ENCODE peak calls at places on chromosomes 5 and 9, in ten cellular contexts. C, F, N, Q, W, U, P, E, O and X are unnamed samples.

GRCh38 chr5:137218471-137218870 is 280.7 kb downstream of the SPOCK1 start:
- DNase-seq in P (no peak), O (no peak), F (no peak), W (no peak), E (no peak), U (no peak), C (peak), N (no peak), Q (no peak), X (no peak)

GRCh38 chr5:177605078-177605477 is 5.1 kb downstream of the B4GALT7 start:
- DNase-seq in Q (no peak), C (no peak), W (no peak), U (no peak), O (peak), E (no peak), F (no peak), N (no peak), P (no peak), X (no peak)

GRCh38 chr9:93091453-93092081 is 4.5 kb upstream of the CARD19 start:
- DNase-seq in F (peak), U (peak), C (peak), P (no peak), N (peak), W (peak), E (peak), Q (no peak), O (peak), X (peak)

GRCh38 chr9:21687351-21687750 is 115.1 kb upstream of the MTAP start:
- DNase-seq in F (no peak), P (no peak), N (no peak), Q (no peak), W (no peak), C (no peak), O (no peak), U (no peak), E (no peak), X (no peak)

GRCh38 chr9:7500521-7500920 is 299.1 kb downstream of the DMAC1 start:
- DNase-seq in F (no peak), N (no peak), Q (no peak), C (no peak), E (no peak), U (no peak), W (no peak), O (no peak), P (no peak), X (no peak)

GRCh38 chr9:95197692-95198271 is 119.7 kb downstream of the FANCC start:
- DNase-seq in U (no peak), C (no peak), Q (no peak), O (no peak), E (no peak), P (no peak), F (no peak), N (peak), W (no peak), X (peak)

GRCh38 chr9:91424403-91425176 is 958 bp upstream of the NFIL3 start:
- DNase-seq in W (peak), O (peak), N (peak), U (peak), Q (peak), E (peak), P (peak), F (peak), C (peak), X (peak)

GRCh38 chr5:56269216-56269927 is 36.2 kb upstream of the ANKRD55 start:
- DNase-seq in Q (no peak), E (peak), W (no peak), F (peak), P (no peak), U (no peak), N (no peak), C (peak), O (peak), X (no peak)

GRCh38 chr9:37918665-37919165 is 14.8 kb upstream of the SLC25A51 start:
- DNase-seq in F (no peak), P (no peak), E (no peak), C (no peak), N (no peak), Q (no peak), O (no peak), U (no peak), W (no peak), X (no peak)

GRCh38 chr9:129140397-129141065 is 29.3 kb downstream of the PTPA start:
- DNase-seq in E (peak), N (peak), C (no peak), Q (peak), P (peak), U (no peak), W (peak), F (peak), O (peak), X (no peak)

GRCh38 chr9:1005043-1005667 is 28.7 kb downstream of the DMRT3 start:
- DNase-seq in C (peak), P (peak), W (no peak), N (no peak), O (peak), U (no peak), E (peak), F (peak), Q (no peak), X (peak)

GRCh38 chr5:138574744-138575193 is 432 bp downstream of the HSPA9 start:
- DNase-seq in C (peak), W (no peak), E (no peak), N (no peak), F (no peak), O (no peak), Q (no peak), P (peak), U (no peak), X (no peak)

GRCh38 chr9:77218612-77219011 is 41.3 kb downstream of the VPS13A start:
- DNase-seq in Q (no peak), P (no peak), N (no peak), W (no peak), F (peak), O (no peak), E (no peak), U (no peak), C (no peak), X (no peak)

GRCh38 chr9:89888233-89888632 is 283.4 kb downstream of the GADD45G start:
- DNase-seq in P (no peak), N (no peak), F (no peak), Q (no peak), E (no peak), U (peak), W (peak), C (no peak), O (no peak), X (no peak)

GRCh38 chr5:16156152-16156551 is 23.4 kb downstream of the MARCHF11 start:
- DNase-seq in P (no peak), O (no peak), N (no peak), C (no peak), U (no peak), Q (no peak), F (no peak), E (no peak), W (no peak), X (no peak)

GRCh38 chr5:9105851-9106250 is 440.0 kb downstream of the SEMA5A start:
- DNase-seq in N (no peak), P (no peak), Q (no peak), W (no peak), F (peak), E (no peak), C (no peak), O (no peak), U (no peak), X (no peak)

GRCh38 chr5:19462019-19462418 is 526.0 kb downstream of the CDH18 start:
- DNase-seq in O (no peak), Q (no peak), P (no peak), F (no peak), W (no peak), U (no peak), N (no peak), C (no peak), E (no peak), X (no peak)

GRCh38 chr9:78296208-78296892 is 575 bp upstream of the PSAT1 start:
- DNase-seq in C (peak), U (no peak), E (peak), P (peak), W (peak), F (peak), Q (peak), O (peak), N (no peak), X (no peak)

GRCh38 chr9:18568969-18569368 is 95.0 kb downstream of the ADAMTSL1 start:
- DNase-seq in F (no peak), E (no peak), C (no peak), Q (no peak), U (no peak), P (no peak), W (no peak), O (no peak), N (no peak), X (no peak)

GRCh38 chr5:10548418-10549122 is 15.3 kb upstream of the ANKRD33B start:
- DNase-seq in N (no peak), E (no peak), P (no peak), Q (no peak), C (no peak), F (no peak), O (no peak), U (no peak), W (peak), X (no peak)

GRCh38 chr9:110659891-110660541 is 8.6 kb upstream of the MUSK start:
- DNase-seq in P (no peak), N (no peak), U (no peak), C (no peak), Q (no peak), O (no peak), W (no peak), F (peak), E (no peak), X (no peak)

GRCh38 chr5:8827701-8828100 is 718.2 kb downstream of the SEMA5A start:
- DNase-seq in O (no peak), Q (no peak), N (no peak), W (no peak), U (no peak), C (no peak), P (no peak), F (peak), E (no peak), X (no peak)

GRCh38 chr9:21709464-21710058 is 92.9 kb upstream of the MTAP start:
- DNase-seq in U (no peak), F (peak), Q (no peak), O (peak), P (peak), E (peak), N (no peak), W (no peak), C (peak), X (no peak)

GRCh38 chr9:34102796-34103195 is 23.7 kb downstream of the DCAF12 start:
- DNase-seq in O (no peak), W (peak), E (no peak), P (no peak), Q (no peak), C (no peak), N (no peak), U (no peak), F (no peak), X (no peak)

GRCh38 chr5:142911170-142911569 is 141.0 kb downstream of the ARHGAP26 start:
- DNase-seq in Q (no peak), E (no peak), W (no peak), F (no peak), N (no peak), U (no peak), P (no peak), C (no peak), O (peak), X (no peak)

GRCh38 chr9:29806941-29807625 is 2233.8 kb upstream of the C9orf72 start:
- DNase-seq in F (no peak), P (no peak), E (peak), O (no peak), N (no peak), Q (no peak), C (no peak), U (no peak), W (no peak), X (peak)

GRCh38 chr9:106404137-106404536 is 458.8 kb upstream of the ZNF462 start:
- DNase-seq in P (no peak), N (no peak), O (no peak), W (no peak), E (no peak), Q (no peak), U (no peak), C (no peak), F (no peak), X (no peak)

GRCh38 chr9:110869931-110870330 is 168.3 kb downstream of the LPAR1 start:
- DNase-seq in C (no peak), O (no peak), F (no peak), E (no peak), N (no peak), U (no peak), Q (no peak), W (no peak), P (no peak), X (no peak)

GRCh38 chr5:60125636-60126035 is 232.1 kb upstream of the PDE4D start:
- DNase-seq in W (no peak), F (no peak), E (no peak), O (no peak), N (no peak), U (no peak), Q (no peak), C (no peak), P (no peak), X (no peak)

GRCh38 chr5:171562822-171563221 is 143.4 kb downstream of the FGF18 start:
- DNase-seq in W (no peak), P (no peak), Q (no peak), N (no peak), C (no peak), E (no peak), O (no peak), F (peak), U (no peak), X (no peak)

GRCh38 chr9:84823426-84824271 is 154.1 kb downstream of the NTRK2 start:
- DNase-seq in O (no peak), F (no peak), W (no peak), P (peak), U (no peak), Q (no peak), E (no peak), C (no peak), N (peak), X (peak)

GRCh38 chr5:152271420-152271819 is 133.7 kb downstream of the NMUR2 start:
- DNase-seq in N (no peak), C (peak), O (no peak), E (peak), W (no peak), F (no peak), U (no peak), Q (no peak), P (peak), X (no peak)

GRCh38 chr5:9515451-9515850 is 30.4 kb downstream of the SEMA5A start:
- DNase-seq in P (peak), F (no peak), Q (no peak), O (peak), U (no peak), N (no peak), C (no peak), E (no peak), W (no peak), X (no peak)

GRCh38 chr9:88680041-88680440 is 145.1 kb downstream of the NXNL2 start:
- DNase-seq in N (no peak), O (no peak), W (no peak), F (no peak), P (no peak), U (no peak), C (no peak), Q (no peak), E (no peak), X (no peak)

DNA sequence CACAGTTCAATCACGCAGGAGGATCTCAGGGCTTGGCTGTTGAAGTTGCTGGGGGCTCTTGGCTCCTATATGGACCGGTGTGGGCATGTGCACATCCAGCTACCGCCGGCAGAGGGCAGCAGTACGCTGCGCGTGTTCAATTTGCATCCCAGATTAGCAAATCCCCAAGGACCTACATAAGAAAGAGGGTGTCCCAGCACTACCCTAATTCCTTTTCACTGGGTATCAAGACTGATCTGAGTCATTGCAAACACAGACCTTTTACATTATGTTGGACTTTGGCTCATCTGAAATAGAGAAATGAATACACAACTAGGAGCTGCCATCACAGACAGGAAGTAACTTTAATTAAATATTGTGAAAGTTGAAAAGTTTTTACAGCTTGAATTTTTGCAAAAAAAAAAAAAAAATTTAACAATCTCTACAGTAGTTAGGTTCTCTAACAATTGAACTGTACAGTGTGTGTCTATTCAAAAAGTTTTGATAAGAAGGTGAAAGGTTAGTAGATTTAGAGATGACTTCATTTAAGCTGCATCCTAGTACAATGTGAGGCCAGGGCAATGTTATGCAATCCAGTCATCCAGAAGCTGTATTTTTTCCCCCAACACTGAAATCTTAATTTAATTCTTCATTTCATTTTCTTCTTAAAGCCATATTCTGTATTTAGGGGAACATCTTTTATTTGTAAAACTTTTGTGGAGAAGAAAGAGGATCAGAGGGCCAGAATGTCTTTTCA is 404.0 kb downstream of the EBF1 start:
- DNase-seq in E (peak), O (peak), Q (peak), C (peak), U (peak), N (peak), W (peak), F (peak), P (peak), X (no peak)
- H3K27ac ChIP-seq in E (no peak), O (no peak), Q (no peak), C (peak), U (peak), N (no peak), W (no peak), F (no peak), P (peak), X (no peak)

GRCh38 chr5:939368-939767 is 46.7 kb downstream of the TRIP13 start:
- DNase-seq in P (no peak), O (no peak), W (no peak), Q (no peak), N (no peak), F (no peak), E (no peak), U (peak), C (no peak), X (no peak)
- H3K27ac ChIP-seq in P (no peak), O (no peak), W (no peak), Q (no peak), N (no peak), F (no peak), E (no peak), U (no peak), C (no peak), X (no peak)

DNA sequence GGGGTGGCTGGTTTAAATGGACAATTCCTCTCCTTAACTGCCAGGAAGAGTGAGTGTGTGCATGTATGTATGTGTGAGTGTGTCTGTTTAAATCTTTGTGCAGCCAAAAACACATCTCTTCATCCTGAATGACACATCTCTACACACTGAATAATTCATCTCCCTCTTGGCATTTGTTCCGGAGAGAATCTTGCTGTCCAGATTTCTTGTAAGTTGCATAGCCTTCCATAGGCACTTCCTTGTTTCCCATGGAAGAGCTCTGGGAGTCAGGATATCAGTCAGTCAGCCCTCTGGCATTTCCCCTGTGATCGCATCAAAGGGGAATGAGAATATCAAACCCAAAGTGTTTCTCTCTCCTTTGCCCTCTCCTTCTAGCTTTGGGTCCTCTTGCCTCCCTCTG is 74.7 kb downstream of the WWC1 start:
- DNase-seq in F (peak), N (no peak), E (no peak), U (no peak), Q (no peak), O (no peak), C (no peak), P (no peak), W (no peak), X (no peak)
- H3K27ac ChIP-seq in F (peak), N (no peak), E (no peak), U (peak), Q (no peak), O (no peak), C (peak), P (no peak), W (no peak), X (peak)

GRCh38 chr9:130629443-130630090 is 34.8 kb upstream of the PRDM12 start:
- DNase-seq in C (no peak), W (no peak), N (peak), P (peak), O (no peak), U (no peak), E (no peak), F (no peak), Q (no peak), X (no peak)
- H3K27ac ChIP-seq in C (no peak), W (no peak), N (no peak), P (peak), O (no peak), U (no peak), E (peak), F (no peak), Q (no peak), X (no peak)

GRCh38 chr9:112494153-112494552 is 7.5 kb downstream of the KIAA1958 start:
- DNase-seq in E (no peak), F (no peak), U (no peak), C (no peak), N (no peak), O (no peak), Q (no peak), W (no peak), P (no peak), X (no peak)

GRCh38 chr9:112500842-112501241 is 14.2 kb downstream of the KIAA1958 start:
- DNase-seq in P (no peak), O (no peak), W (no peak), F (no peak), U (no peak), Q (no peak), N (no peak), E (no peak), C (no peak), X (no peak)

GRCh38 chr9:112493738-112494137 is 7.1 kb downstream of the KIAA1958 start:
- DNase-seq in N (no peak), P (no peak), W (no peak), U (no peak), F (no peak), Q (no peak), C (no peak), O (no peak), E (no peak), X (no peak)

GRCh38 chr9:112496074-112496722 is 9.6 kb downstream of the KIAA1958 start:
- DNase-seq in O (no peak), N (no peak), P (no peak), C (no peak), E (no peak), Q (no peak), W (no peak), U (no peak), F (peak), X (no peak)

GRCh38 chr9:112495614-112496013 is 9.0 kb downstream of the KIAA1958 start:
- DNase-seq in O (no peak), U (no peak), P (no peak), F (no peak), C (no peak), N (no peak), Q (no peak), W (no peak), E (no peak), X (no peak)
- H3K27ac ChIP-seq in O (no peak), U (no peak), P (no peak), F (no peak), C (no peak), N (no peak), Q (no peak), W (no peak), E (no peak), X (no peak)